ENCODE peak calls at places on chromosomes 6 and 20, in five cellular contexts. Y, F, U, S and P are unnamed samples.

GRCh38 chr20:59682603-59683002 is 78.3 kb downstream of the PHACTR3 start:
- DNase-seq in F (no peak), U (no peak), S (no peak), Y (no peak), P (no peak)

GRCh38 chr6:35035481-35036030 is 105.6 kb downstream of the TCP11 start:
- DNase-seq in F (no peak), U (no peak), S (no peak), Y (no peak), P (no peak)

GRCh38 chr20:16412896-16413295 is 160.4 kb downstream of the KIF16B start:
- DNase-seq in Y (no peak), U (no peak), S (no peak), F (no peak), P (no peak)

GRCh38 chr6:1590580-1590979 is 19.1 kb upstream of the FOXC1 start:
- DNase-seq in F (no peak), S (peak), Y (no peak), U (no peak), P (no peak)

GRCh38 chr6:148932731-148933130 is 185.9 kb downstream of the UST start:
- DNase-seq in Y (no peak), U (no peak), F (no peak), S (no peak), P (no peak)

GRCh38 chr20:50366270-50367103 is 143.7 kb upstream of the PTPN1 start:
- DNase-seq in U (peak), S (no peak), F (no peak), Y (no peak), P (no peak)

GRCh38 chr6:16683524-16684194 is 77.6 kb downstream of the ATXN1 start:
- DNase-seq in F (peak), U (peak), Y (no peak), S (no peak), P (no peak)

GRCh38 chr6:149474108-149474935 is 10.5 kb downstream of the ZC3H12D start:
- DNase-seq in Y (no peak), F (no peak), S (no peak), U (no peak), P (no peak)

GRCh38 chr6:47687432-47687831 is 10.9 kb upstream of the ADGRF4 start:
- DNase-seq in Y (no peak), U (no peak), F (no peak), S (no peak), P (no peak)

GRCh38 chr20:40811004-40811403 is 122.0 kb upstream of the MAFB start:
- DNase-seq in S (no peak), U (no peak), Y (no peak), F (no peak), P (no peak)

DNA sequence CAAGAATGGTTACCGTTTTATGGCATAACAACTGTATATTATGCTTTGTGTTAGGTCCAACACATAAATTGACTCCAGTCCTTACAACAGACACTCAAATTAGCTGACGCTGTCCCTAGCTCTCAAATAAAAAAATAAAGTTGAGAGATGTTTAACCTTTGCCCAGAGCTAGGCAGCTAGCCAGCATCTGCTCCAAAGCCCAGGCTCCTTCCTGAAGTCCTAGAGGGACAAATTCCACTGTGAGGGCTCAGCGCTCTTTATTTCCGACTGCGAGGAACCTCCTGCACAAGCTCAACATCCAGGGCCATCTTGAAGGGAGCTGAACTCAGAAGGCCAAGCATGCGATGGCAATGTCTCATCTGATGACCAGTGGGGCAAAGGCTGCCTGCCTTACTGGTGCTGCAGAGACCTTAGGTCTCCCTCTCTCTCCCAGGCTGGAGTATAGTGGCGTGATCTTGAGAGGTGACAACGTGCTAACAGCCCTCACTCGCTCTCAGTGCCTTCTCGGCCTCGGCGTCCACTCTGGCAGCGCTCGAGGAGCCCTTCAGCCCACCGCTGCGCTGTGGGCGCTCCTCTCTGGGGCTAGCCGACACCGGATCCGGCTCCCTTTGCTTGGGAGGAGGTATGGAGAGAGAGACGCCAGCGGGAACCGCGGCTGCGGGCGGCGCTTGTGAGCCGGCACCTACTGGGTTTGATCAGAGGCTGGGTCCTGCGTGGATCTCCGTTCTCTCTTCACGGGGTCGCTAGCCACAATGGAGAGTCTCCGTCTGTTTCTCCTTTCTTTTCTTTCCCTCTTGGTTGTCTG is 24.7 kb upstream of the GFOD1 start:
- DNase-seq in Y (no peak), F (no peak), S (no peak), U (no peak), P (no peak)
- H3K27ac ChIP-seq in Y (no peak), F (no peak), S (no peak), U (no peak), P (no peak)

DNA sequence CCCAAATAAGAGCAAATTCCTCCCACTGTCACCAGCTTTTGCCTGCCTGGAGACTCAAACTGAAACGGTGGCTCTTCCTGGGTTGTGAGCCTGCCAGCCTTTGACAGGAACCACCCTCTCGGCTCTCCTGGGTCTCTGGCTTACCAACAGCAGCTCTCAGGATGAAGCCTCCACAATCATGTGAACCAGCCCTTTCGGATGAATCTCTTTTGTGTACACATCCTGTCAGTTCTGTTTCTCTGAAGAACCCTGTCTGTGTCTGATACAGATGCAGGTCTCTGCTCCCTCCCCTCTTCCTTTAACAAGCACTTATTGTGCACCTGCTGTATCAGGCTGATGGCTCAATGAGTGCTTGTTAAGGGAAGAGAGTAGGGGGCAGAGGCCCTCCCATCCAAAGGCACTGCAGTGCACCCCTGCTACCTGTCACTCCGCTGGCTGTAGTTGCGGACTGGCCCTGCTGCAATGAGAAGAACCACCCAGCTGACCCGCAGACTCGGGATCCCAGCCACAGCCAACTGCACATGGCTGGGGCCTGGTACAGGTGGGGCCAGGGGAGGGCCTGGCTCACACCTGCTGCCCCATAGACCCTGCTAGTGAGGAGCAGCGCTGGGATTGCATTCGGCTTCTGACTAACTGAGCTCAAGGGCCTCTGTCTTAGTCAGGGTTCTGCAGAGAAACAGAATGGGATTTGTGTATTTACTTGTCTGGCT is 120.1 kb upstream of the PMEPA1 start:
- DNase-seq in S (peak), U (no peak), Y (no peak), F (no peak), P (no peak)
- TF ChIP-seq POLR2A in S (no peak), U (no peak), Y (no peak), F (no peak), P (no peak)

GRCh38 chr6:135675026-135675425 is 176.5 kb upstream of the PDE7B start:
- DNase-seq in U (no peak), Y (no peak), S (no peak), F (no peak), P (no peak)

GRCh38 chr6:135672256-135672655 is 174.7 kb upstream of the AHI1 start:
- DNase-seq in Y (no peak), U (no peak), F (no peak), S (no peak), P (no peak)

GRCh38 chr6:135680964-135681913 is 170.3 kb upstream of the PDE7B start:
- DNase-seq in S (no peak), U (no peak), Y (no peak), F (no peak), P (no peak)

GRCh38 chr6:135673671-135674309 is 176.2 kb upstream of the AHI1 start:
- DNase-seq in S (no peak), Y (no peak), U (no peak), F (no peak), P (no peak)

GRCh38 chr6:135675862-135676261 is 175.6 kb upstream of the PDE7B start:
- DNase-seq in Y (no peak), S (no peak), U (peak), F (no peak), P (no peak)
- TF ChIP-seq CTCF in Y (no peak), S (no peak), U (peak), F (no peak), P (no peak)

DNA sequence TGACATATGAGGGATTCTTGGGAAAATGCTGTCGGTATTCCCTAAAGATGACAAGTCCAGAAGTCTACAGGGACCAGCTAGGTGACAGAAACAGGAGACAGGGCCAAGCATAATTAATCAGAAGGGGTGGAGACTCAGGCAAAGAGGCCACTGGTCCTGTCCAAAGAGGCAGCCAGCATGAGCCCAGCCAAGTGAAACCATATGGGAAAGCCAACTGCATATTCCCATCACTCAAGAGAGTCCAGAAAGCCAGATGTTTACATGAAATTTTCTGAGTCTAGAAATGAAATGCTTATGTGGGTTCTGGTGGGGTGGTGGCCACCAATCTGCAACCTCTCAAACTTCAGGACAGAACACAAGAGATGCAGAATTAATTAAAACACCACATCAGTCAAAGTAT is 74.3 kb downstream of the ANKRD60 start:
- DNase-seq in Y (no peak), U (no peak), S (no peak), F (no peak), P (no peak)
- H3K27ac ChIP-seq in Y (no peak), U (no peak), S (no peak), F (no peak), P (no peak)

GRCh38 chr6:144151010-144151727 is 852 bp downstream of the STX11 start:
- DNase-seq in U (no peak), Y (no peak), S (no peak), F (no peak), P (no peak)
- TF ChIP-seq POLR2A in U (no peak), Y (no peak), S (peak), F (no peak), P (no peak)

DNA sequence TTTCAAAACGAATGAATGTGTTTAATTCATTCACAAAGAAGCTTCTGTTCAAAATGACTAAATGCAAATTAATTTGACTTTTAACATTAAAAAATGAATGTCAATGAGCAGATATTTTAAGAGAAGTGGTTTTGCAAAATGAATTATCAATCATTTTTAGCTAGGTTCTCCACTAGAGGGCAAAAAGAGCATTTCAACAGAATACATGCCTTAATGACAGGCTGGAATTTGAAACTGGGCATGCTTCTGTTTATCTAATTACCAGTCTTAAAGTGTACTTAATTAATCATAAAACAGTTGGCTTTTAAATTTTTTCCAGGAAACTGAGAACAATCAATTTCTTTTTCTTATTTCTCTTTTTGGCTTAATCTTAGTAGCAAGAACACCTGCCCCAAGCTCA is 63.8 kb upstream of the TINAG start:
- DNase-seq in Y (no peak), U (peak), F (no peak), S (no peak), P (no peak)
- TF ChIP-seq CTCF in Y (peak), U (peak), F (no peak), S (peak), P (peak)

DNA sequence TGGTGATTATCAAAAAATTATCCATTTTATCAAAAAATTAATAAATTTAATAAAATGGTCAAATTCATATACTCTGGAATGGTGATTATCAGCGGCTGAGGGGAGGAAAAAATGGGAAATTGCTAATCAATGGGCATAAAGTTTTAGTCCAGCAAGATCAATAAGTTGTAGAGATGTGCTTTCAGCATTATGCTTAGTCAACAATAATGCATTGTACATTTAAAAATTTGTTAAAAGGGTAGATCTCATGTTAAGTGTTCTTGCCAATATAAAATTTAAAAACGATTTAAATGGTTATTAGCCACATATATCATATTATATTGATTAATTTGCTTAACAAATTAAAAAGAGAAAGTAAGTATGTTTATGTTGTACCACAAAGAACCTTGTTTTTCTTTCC is 56.6 kb downstream of the HS3ST5 start:
- DNase-seq in S (no peak), U (no peak), F (no peak), Y (no peak), P (no peak)
- H3K27ac ChIP-seq in S (no peak), U (no peak), F (no peak), Y (no peak), P (no peak)

GRCh38 chr20:2651772-2652723 is at the start of gene NOP56:
- DNase-seq in F (peak), U (peak), S (peak), Y (peak), P (peak)
- TF ChIP-seq POLR2A in F (peak), U (peak), S (peak), Y (peak), P (no peak)